ENCODE peak calls at places on chromosomes 7 and 10, in six cellular contexts. T is GM20000, X is AG10803, K is upper lobe of left lung, B is heart left ventricle, I is Calu3. V is an unnamed sample.

GRCh38 chr7:143892527-143893300 is 9.3 kb downstream of the TCAF1 start:
- DNase-seq in K (no peak), I (peak; percentile 52), X (no peak), T (no peak), B (no peak), V (no peak)

GRCh38 chr10:59623823-59624535 is 85.7 kb downstream of the SLC16A9 start:
- DNase-seq in B (peak; percentile 44), T (no peak), I (no peak), X (no peak), K (no peak), V (no peak)

GRCh38 chr7:18873674-18874341 is 243.6 kb downstream of the TWIST1 start:
- DNase-seq in K (no peak), B (no peak), X (peak; percentile 69), T (no peak), I (no peak), V (no peak)

GRCh38 chr7:106029448-106029847 is 66.4 kb downstream of the CDHR3 start:
- DNase-seq in K (no peak), X (peak; percentile 37), B (no peak), T (no peak), I (no peak), V (no peak)

GRCh38 chr7:977326-978048 is 2.1 kb upstream of the COX19 start:
- DNase-seq in B (no peak), I (peak; percentile 91), K (peak; percentile 78), X (no peak), T (peak; percentile 73), V (peak; percentile 61)

GRCh38 chr10:78514459-78514858 is 480.8 kb downstream of the RPS24 start:
- DNase-seq in B (no peak), X (no peak), K (no peak), I (no peak), T (no peak), V (no peak)

GRCh38 chr10:62457598-62457997 is 83.4 kb downstream of the ZNF365 start:
- DNase-seq in T (no peak), B (no peak), I (no peak), X (no peak), K (no peak), V (no peak)

GRCh38 chr7:32070406-32071360 is at the start of gene PDE1C:
- DNase-seq in X (peak; percentile 30), I (peak; percentile 65), K (peak; percentile 81), T (peak; percentile 34), B (peak; percentile 78), V (peak; percentile 15)

GRCh38 chr7:151782598-151783448 is 94.1 kb downstream of the PRKAG2 start:
- DNase-seq in I (peak; percentile 78), K (peak; percentile 94), B (peak; percentile 63), T (peak; percentile 85), X (peak; percentile 30), V (peak; percentile 78)

GRCh38 chr7:43761919-43762318 is 3.4 kb downstream of the BLVRA start:
- DNase-seq in I (no peak), X (no peak), K (no peak), B (no peak), T (no peak), V (no peak)

GRCh38 chr10:194281-194680 is 59.0 kb downstream of the ZMYND11 start:
- DNase-seq in X (no peak), T (no peak), B (no peak), K (no peak), I (no peak), V (no peak)

GRCh38 chr10:122812751-122813150 is 32.9 kb downstream of the CUZD1 start:
- DNase-seq in K (no peak), B (no peak), I (no peak), X (no peak), T (no peak), V (no peak)

GRCh38 chr7:153381275-153382119 is 621.9 kb downstream of the ACTR3B start:
- DNase-seq in K (no peak), B (no peak), T (peak; percentile 45), X (no peak), I (no peak), V (no peak)

GRCh38 chr7:55575098-55575497 is 2.8 kb upstream of the VOPP1 start:
- DNase-seq in X (no peak), T (no peak), K (no peak), I (no peak), B (no peak), V (no peak)

GRCh38 chr10:32713560-32713959 is 244.5 kb downstream of the ITGB1 start:
- DNase-seq in I (no peak), X (no peak), K (no peak), T (no peak), B (no peak), V (no peak)
- TF ChIP-seq CTCF in I (no peak), X (peak; percentile 18), K (no peak), T (no peak), B (no peak), V (no peak)

DNA sequence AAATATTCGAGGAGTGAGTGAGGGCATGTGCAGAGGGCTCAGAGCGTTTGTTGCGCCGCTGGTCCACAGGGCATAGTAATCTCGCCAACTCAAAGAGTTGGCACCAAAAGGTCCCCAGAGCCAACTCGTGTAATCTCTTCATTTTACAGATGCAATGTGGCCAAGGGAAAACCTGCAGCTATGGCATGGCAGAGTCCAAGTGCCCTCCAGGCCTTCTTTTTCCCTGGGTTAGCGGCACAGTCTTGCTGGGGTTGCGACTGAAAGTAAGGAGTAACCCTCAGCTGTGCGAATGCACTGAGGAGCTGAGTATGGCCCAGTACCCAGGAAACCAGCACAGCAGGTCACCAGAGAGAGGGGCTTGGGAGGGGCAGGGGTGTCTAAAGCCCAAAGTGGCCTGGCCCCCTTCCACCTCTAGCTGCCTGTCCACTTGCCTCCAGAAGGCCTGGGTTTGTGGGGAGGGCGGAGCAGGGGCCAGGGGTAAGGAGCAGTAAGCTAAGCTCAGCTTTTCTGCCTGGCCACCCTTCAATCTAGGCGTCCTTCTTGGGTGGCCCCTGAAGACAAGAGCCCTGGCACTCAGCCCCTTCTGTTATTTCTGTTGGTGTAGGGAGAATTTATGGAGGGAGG is 3.3 kb upstream of the GAD2 start:
- DNase-seq in K (no peak), T (no peak), B (no peak), I (no peak), X (no peak), V (no peak)
- TF ChIP-seq CTCF in K (no peak), T (no peak), B (no peak), I (no peak), X (no peak), V (no peak)

GRCh38 chr10:44457259-44457658 is 72.4 kb upstream of the CXCL12 start:
- DNase-seq in I (no peak), K (no peak), B (no peak), X (no peak), T (no peak), V (no peak)
- TF ChIP-seq CTCF in I (no peak), K (no peak), B (no peak), X (peak; percentile 23), T (no peak), V (peak; percentile 17)

GRCh38 chr10:102634696-102635095 is 9.6 kb upstream of the TRIM8 start:
- DNase-seq in T (no peak), B (no peak), X (no peak), I (peak; percentile 58), K (no peak), V (no peak)

GRCh38 chr10:102632394-102633062 is 11.8 kb upstream of the TRIM8 start:
- DNase-seq in B (no peak), I (no peak), X (peak; percentile 44), K (no peak), T (no peak), V (no peak)

GRCh38 chr10:102633848-102634247 is 10.4 kb upstream of the TRIM8 start:
- DNase-seq in X (no peak), I (no peak), B (no peak), T (no peak), K (no peak), V (no peak)

GRCh38 chr10:102631525-102632393 is 12.5 kb upstream of the TRIM8 start:
- DNase-seq in T (no peak), X (no peak), B (no peak), K (no peak), I (no peak), V (no peak)

GRCh38 chr10:102633282-102633681 is 11.0 kb upstream of the TRIM8 start:
- DNase-seq in B (no peak), T (no peak), I (no peak), K (no peak), X (peak; percentile 72), V (no peak)
- TF ChIP-seq CTCF in B (no peak), T (no peak), I (no peak), K (no peak), X (no peak), V (no peak)

GRCh38 chr7:29864668-29865067 is 58.4 kb downstream of the WIPF3 start:
- DNase-seq in K (no peak), B (no peak), X (no peak), T (no peak), I (no peak), V (no peak)

GRCh38 chr7:29866490-29866930 is 60.2 kb downstream of the WIPF3 start:
- DNase-seq in X (peak; percentile 51), K (no peak), I (no peak), T (no peak), B (peak; percentile 39), V (no peak)

GRCh38 chr7:29859491-29860180 is 53.3 kb downstream of the WIPF3 start:
- DNase-seq in T (no peak), I (no peak), B (no peak), X (no peak), K (no peak), V (no peak)

DNA sequence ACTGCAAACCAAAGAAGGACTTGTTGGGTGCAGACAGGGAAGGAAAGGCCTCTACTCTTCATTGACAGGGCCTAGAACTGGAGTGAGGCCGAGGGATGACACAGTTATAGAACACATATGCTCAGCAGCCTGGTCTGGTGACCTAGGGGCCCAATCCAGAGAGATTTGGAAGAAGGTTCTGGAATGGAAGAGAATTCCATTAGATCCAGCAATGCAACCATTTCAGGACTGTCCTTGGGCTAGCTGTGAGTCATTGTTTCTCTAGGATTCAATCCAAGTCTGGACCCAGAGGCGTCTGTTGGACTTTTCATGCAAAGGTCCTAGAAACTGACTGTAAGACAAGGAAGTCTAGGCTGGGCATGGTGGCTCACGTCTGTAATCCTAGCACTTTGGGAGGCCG is 59.2 kb downstream of the WIPF3 start:
- DNase-seq in X (peak; percentile 79), K (no peak), T (no peak), I (no peak), B (no peak), V (no peak)
- TF ChIP-seq CTCF in X (no peak), K (no peak), T (no peak), I (no peak), B (no peak), V (no peak)

GRCh38 chr10:7755103-7755502 is 32.7 kb downstream of the KIN start:
- DNase-seq in B (no peak), K (no peak), I (no peak), T (no peak), X (no peak), V (no peak)

GRCh38 chr10:7752251-7752650 is 35.5 kb downstream of the KIN start:
- DNase-seq in B (no peak), T (no peak), I (no peak), X (no peak), K (no peak), V (no peak)

DNA sequence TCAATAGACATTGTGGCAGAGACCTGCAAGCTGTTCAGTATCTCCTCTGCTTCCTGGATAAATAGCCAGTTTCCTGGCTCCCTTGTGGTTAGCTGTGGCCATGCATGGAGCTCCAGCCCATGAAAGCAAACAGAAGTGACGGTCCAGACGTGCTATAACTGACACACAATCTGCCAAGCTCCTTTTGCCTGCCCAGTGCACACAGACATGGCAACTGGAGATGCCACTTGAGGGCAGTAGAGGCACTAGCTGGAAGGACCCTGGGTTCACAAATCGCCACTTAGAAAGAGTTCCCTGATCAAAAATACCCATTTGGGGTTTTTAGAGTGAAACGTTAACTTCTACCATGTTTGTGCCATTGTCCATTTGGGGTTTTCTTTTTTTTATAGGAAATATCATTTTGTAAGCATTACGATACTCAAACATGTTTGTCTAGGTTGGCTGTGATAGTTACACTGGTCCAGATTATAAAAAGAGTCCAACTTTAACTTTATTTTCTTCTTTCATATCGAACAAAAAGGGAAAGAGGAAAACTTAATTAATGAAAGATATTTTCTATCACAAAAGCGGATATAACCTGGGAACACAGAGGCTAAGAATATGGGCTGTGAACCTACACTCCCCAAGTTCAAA is 31.3 kb downstream of the KIN start:
- DNase-seq in K (no peak), B (no peak), T (peak; percentile 12), I (peak; percentile 47), X (peak; percentile 23), V (no peak)
- TF ChIP-seq CTCF in K (no peak), B (peak; percentile 25), T (peak; percentile 44), I (peak; percentile 48), X (peak; percentile 57), V (peak; percentile 49)